ENCODE peak calls at places on chromosomes 2 and 18, in five cellular contexts. S is GM03348; R is HCEC 1CT; W is stimulated activated naive CD8-positive, alpha-beta T cell treated with anti-CD3 and anti-CD28 coated beads, Interleukin-15, amount 100 ng/mL, for 72 hours; L is Peyer's patch. F is an unnamed sample.

GRCh38 chr2:218095853-218096252 is 26.8 kb downstream of the RUFY4 start:
- DNase-seq in R (no peak), L (no peak), W (no peak), S (no peak), F (no peak)

GRCh38 chr2:20282916-20283592 is 58.1 kb upstream of the SDC1 start:
- DNase-seq in S (no peak), W (no peak), R (no peak), L (no peak), F (peak; percentile 27)

GRCh38 chr2:190802133-190802532 is 78.5 kb upstream of the GLS start:
- DNase-seq in R (no peak), W (no peak), S (no peak), L (no peak), F (no peak)

GRCh38 chr18:3121256-3121655 is 98.5 kb downstream of the MYOM1 start:
- DNase-seq in R (no peak), S (no peak), L (no peak), W (no peak), F (peak; percentile 21)

GRCh38 chr2:190090148-190090547 is 27.6 kb upstream of the MSTN start:
- DNase-seq in R (no peak), W (no peak), L (no peak), S (no peak), F (no peak)

GRCh38 chr2:18630941-18631340 is 41.6 kb upstream of the NT5C1B start:
- DNase-seq in L (no peak), R (peak; percentile 35), S (peak; percentile 3), W (no peak), F (peak; percentile 50)

GRCh38 chr2:8617048-8617447 is 64.8 kb upstream of the ID2 start:
- DNase-seq in W (no peak), R (no peak), L (no peak), S (no peak), F (no peak)

GRCh38 chr2:67240507-67240906 is 156.6 kb upstream of the ETAA1 start:
- DNase-seq in L (no peak), W (no peak), S (no peak), R (peak; percentile 13), F (no peak)

GRCh38 chr2:173048901-173049661 is 26.6 kb upstream of the MAP3K20 start:
- DNase-seq in S (peak; percentile 85), R (peak; percentile 99), W (peak; percentile 50), L (peak; percentile 75), F (peak; percentile 100)